ENCODE peak calls at places on chromosome 6, in six cellular contexts. One of them, this sample, is unnamed.

GRCh38 chr6:127716425-127716930 is 139.5 kb downstream of the C6orf58 start:
- DNase-seq in CD4-positive, alpha-beta T cell: no peak
- DNase-seq in sigmoid colon: no peak
- DNase-seq in GM13977: no peak
- DNase-seq in progenitor cell of endocrine pancreas: no peak
- DNase-seq in AG09319: no peak
- DNase-seq in this sample: no peak

GRCh38 chr6:107473660-107474059 is 14.3 kb upstream of the PDSS2 start:
- DNase-seq in CD4-positive, alpha-beta T cell: no peak
- DNase-seq in GM13977: no peak
- DNase-seq in AG09319: no peak
- DNase-seq in sigmoid colon: no peak
- DNase-seq in progenitor cell of endocrine pancreas: no peak
- DNase-seq in this sample: no peak

GRCh38 chr6:7526755-7527154 is 14.7 kb upstream of the DSP start:
- DNase-seq in GM13977: no peak
- DNase-seq in AG09319: no peak
- DNase-seq in sigmoid colon: no peak
- DNase-seq in progenitor cell of endocrine pancreas: no peak
- DNase-seq in CD4-positive, alpha-beta T cell: no peak
- DNase-seq in this sample: no peak

GRCh38 chr6:137136065-137136464 is 37.4 kb downstream of the IL22RA2 start:
- DNase-seq in CD4-positive, alpha-beta T cell: no peak
- DNase-seq in GM13977: no peak
- DNase-seq in progenitor cell of endocrine pancreas: no peak
- DNase-seq in AG09319: no peak
- DNase-seq in sigmoid colon: no peak
- DNase-seq in this sample: no peak

GRCh38 chr6:156924241-156924640 is 147.1 kb downstream of the ARID1B start:
- DNase-seq in progenitor cell of endocrine pancreas: no peak
- DNase-seq in CD4-positive, alpha-beta T cell: no peak
- DNase-seq in sigmoid colon: no peak
- DNase-seq in AG09319: no peak
- DNase-seq in GM13977: no peak
- DNase-seq in this sample: no peak

GRCh38 chr6:37984578-37984977 is 165.1 kb downstream of the ZFAND3 start:
- DNase-seq in AG09319: no peak
- DNase-seq in progenitor cell of endocrine pancreas: no peak
- DNase-seq in CD4-positive, alpha-beta T cell: no peak
- DNase-seq in sigmoid colon: no peak
- DNase-seq in GM13977: no peak
- DNase-seq in this sample: no peak

GRCh38 chr6:150025201-150025917 is at the start of gene RAET1L:
- DNase-seq in AG09319: no peak
- DNase-seq in CD4-positive, alpha-beta T cell: no peak
- DNase-seq in sigmoid colon: no peak
- DNase-seq in GM13977: no peak
- DNase-seq in progenitor cell of endocrine pancreas: no peak
- DNase-seq in this sample: no peak

GRCh38 chr6:99016355-99016754 is 68.6 kb upstream of the FBXL4 start:
- DNase-seq in sigmoid colon: no peak
- DNase-seq in CD4-positive, alpha-beta T cell: no peak
- DNase-seq in progenitor cell of endocrine pancreas: no peak
- DNase-seq in GM13977: no peak
- DNase-seq in AG09319: peak
- DNase-seq in this sample: no peak

GRCh38 chr6:168280899-168281245 is 38.7 kb downstream of the DACT2 start:
- DNase-seq in sigmoid colon: no peak
- DNase-seq in progenitor cell of endocrine pancreas: no peak
- DNase-seq in GM13977: no peak
- DNase-seq in AG09319: no peak
- DNase-seq in CD4-positive, alpha-beta T cell: no peak
- DNase-seq in this sample: no peak

GRCh38 chr6:14537061-14537460 is 419.5 kb downstream of the CD83 start:
- DNase-seq in GM13977: no peak
- DNase-seq in AG09319: no peak
- DNase-seq in sigmoid colon: no peak
- DNase-seq in progenitor cell of endocrine pancreas: no peak
- DNase-seq in CD4-positive, alpha-beta T cell: no peak
- DNase-seq in this sample: no peak

GRCh38 chr6:147000545-147001488 is 203.4 kb upstream of the STXBP5 start:
- DNase-seq in GM13977: no peak
- DNase-seq in sigmoid colon: no peak
- DNase-seq in CD4-positive, alpha-beta T cell: no peak
- DNase-seq in AG09319: peak
- DNase-seq in progenitor cell of endocrine pancreas: no peak
- DNase-seq in this sample: no peak

GRCh38 chr6:52317841-52318581 is 33.5 kb upstream of the MCM3 start:
- DNase-seq in AG09319: no peak
- DNase-seq in GM13977: peak
- DNase-seq in sigmoid colon: no peak
- DNase-seq in progenitor cell of endocrine pancreas: no peak
- DNase-seq in CD4-positive, alpha-beta T cell: no peak
- DNase-seq in this sample: no peak

GRCh38 chr6:132023490-132023889 is 72.3 kb upstream of the CCN2 start:
- DNase-seq in progenitor cell of endocrine pancreas: no peak
- DNase-seq in AG09319: no peak
- DNase-seq in sigmoid colon: no peak
- DNase-seq in GM13977: no peak
- DNase-seq in CD4-positive, alpha-beta T cell: no peak
- DNase-seq in this sample: no peak

GRCh38 chr6:159826968-159827647 is 27.0 kb downstream of the PNLDC1 start:
- DNase-seq in GM13977: no peak
- DNase-seq in sigmoid colon: no peak
- DNase-seq in CD4-positive, alpha-beta T cell: no peak
- DNase-seq in AG09319: no peak
- DNase-seq in progenitor cell of endocrine pancreas: no peak
- DNase-seq in this sample: no peak

GRCh38 chr6:66561479-66561878 is 854.5 kb upstream of the EYS start:
- DNase-seq in AG09319: no peak
- DNase-seq in sigmoid colon: no peak
- DNase-seq in GM13977: no peak
- DNase-seq in progenitor cell of endocrine pancreas: no peak
- DNase-seq in CD4-positive, alpha-beta T cell: no peak
- DNase-seq in this sample: no peak

GRCh38 chr6:6351626-6352025 is 31.2 kb upstream of the F13A1 start:
- DNase-seq in AG09319: no peak
- DNase-seq in CD4-positive, alpha-beta T cell: no peak
- DNase-seq in sigmoid colon: no peak
- DNase-seq in progenitor cell of endocrine pancreas: no peak
- DNase-seq in GM13977: no peak
- DNase-seq in this sample: no peak

GRCh38 chr6:15023448-15023847 is 222.4 kb upstream of the JARID2 start:
- DNase-seq in CD4-positive, alpha-beta T cell: no peak
- DNase-seq in GM13977: peak
- DNase-seq in progenitor cell of endocrine pancreas: no peak
- DNase-seq in sigmoid colon: no peak
- DNase-seq in AG09319: no peak
- DNase-seq in this sample: no peak

GRCh38 chr6:88708197-88708744 is 255.1 kb downstream of the RNGTT start:
- DNase-seq in CD4-positive, alpha-beta T cell: no peak
- DNase-seq in sigmoid colon: no peak
- DNase-seq in progenitor cell of endocrine pancreas: no peak
- DNase-seq in AG09319: no peak
- DNase-seq in GM13977: no peak
- DNase-seq in this sample: no peak

GRCh38 chr6:151900256-151900655 is 92.8 kb downstream of the ESR1 start:
- DNase-seq in CD4-positive, alpha-beta T cell: no peak
- DNase-seq in AG09319: no peak
- DNase-seq in GM13977: no peak
- DNase-seq in sigmoid colon: no peak
- DNase-seq in progenitor cell of endocrine pancreas: no peak
- DNase-seq in this sample: no peak

GRCh38 chr6:168167431-168168315 is 88.7 kb upstream of the FRMD1 start:
- DNase-seq in GM13977: no peak
- DNase-seq in AG09319: no peak
- DNase-seq in sigmoid colon: no peak
- DNase-seq in CD4-positive, alpha-beta T cell: no peak
- DNase-seq in progenitor cell of endocrine pancreas: no peak
- DNase-seq in this sample: peak

DNA sequence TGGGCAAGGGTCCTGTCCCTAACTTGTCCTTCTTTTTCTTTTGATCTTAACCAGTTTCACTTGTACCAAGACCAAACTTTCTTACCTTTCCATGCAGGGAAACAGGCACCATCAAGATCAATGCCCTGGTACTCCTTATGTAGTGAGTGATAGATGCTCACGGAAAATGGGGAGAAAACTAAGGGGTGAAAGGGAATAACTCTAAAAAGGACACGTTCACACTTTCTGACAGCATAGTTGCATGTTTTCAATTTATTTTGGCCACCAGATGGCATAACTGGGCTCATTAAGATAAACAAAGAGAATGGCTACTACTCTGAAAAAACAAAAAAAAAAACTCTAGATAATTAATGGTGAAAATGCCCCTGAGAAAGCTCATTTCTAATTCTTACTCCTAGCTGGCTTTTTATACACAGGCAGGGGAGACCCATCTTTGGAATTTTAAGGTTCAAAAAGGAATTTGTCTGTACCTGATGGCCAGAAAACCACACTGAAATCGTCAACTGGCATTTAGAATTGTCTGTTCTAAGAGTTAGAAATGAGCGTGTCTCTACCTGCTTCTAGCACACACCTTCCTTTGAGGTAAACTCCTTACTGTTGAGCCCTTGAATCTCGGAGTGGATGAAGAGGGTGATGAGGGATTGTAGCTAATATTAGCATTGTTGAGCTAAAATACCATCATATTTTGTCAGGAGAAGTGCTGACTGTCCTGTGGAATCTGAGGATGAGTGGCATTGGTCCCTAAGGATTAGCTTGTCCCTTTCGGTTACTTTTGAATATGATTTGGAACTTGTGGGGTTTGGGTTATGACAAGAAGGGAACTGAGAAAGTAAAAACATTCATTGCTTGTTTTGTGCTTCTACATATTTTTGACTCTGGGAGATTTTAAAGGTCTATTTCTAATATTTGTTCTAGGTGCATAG is 62.2 kb upstream of the DDR1 start:
- DNase-seq in sigmoid colon: no peak
- DNase-seq in CD4-positive, alpha-beta T cell: no peak
- DNase-seq in progenitor cell of endocrine pancreas: no peak
- DNase-seq in GM13977: peak
- DNase-seq in AG09319: no peak
- DNase-seq in this sample: no peak
- TF ChIP-seq CTCF in sigmoid colon: no peak
- TF ChIP-seq CTCF in CD4-positive, alpha-beta T cell: peak
- TF ChIP-seq CTCF in progenitor cell of endocrine pancreas: peak
- TF ChIP-seq CTCF in GM13977: peak
- TF ChIP-seq CTCF in AG09319: peak
- TF ChIP-seq CTCF in this sample: peak

GRCh38 chr6:97501875-97502274 is 218.9 kb upstream of the MMS22L start:
- DNase-seq in sigmoid colon: no peak
- DNase-seq in GM13977: no peak
- DNase-seq in CD4-positive, alpha-beta T cell: no peak
- DNase-seq in AG09319: no peak
- DNase-seq in progenitor cell of endocrine pancreas: no peak
- DNase-seq in this sample: no peak
- TF ChIP-seq CTCF in sigmoid colon: no peak
- TF ChIP-seq CTCF in GM13977: no peak
- TF ChIP-seq CTCF in CD4-positive, alpha-beta T cell: no peak
- TF ChIP-seq CTCF in AG09319: no peak
- TF ChIP-seq CTCF in progenitor cell of endocrine pancreas: no peak
- TF ChIP-seq CTCF in this sample: no peak

DNA sequence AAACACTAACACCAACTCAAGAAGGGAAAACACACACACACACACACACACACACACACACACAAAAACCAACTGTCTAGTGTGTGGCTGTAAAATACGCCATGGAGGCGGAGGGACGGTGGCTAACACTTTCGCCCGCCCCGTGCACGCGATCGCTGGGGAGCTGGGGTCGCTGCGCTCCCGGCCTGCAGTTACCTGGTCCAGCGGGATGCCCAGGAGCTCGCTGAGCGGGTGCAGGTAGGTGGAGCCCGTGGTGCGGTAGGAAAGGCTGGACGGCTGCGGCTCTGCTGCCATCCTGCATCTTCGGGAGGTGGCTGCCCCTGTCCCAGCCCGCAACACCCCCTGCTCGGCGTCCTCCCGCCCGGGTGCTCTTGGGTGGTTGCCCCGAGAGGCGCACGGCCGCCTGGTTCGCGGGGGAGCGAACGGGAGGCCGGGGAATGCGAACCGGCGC is 303 bp downstream of the MBOAT1 start:
- DNase-seq in sigmoid colon: no peak
- DNase-seq in AG09319: no peak
- DNase-seq in CD4-positive, alpha-beta T cell: peak
- DNase-seq in GM13977: peak
- DNase-seq in progenitor cell of endocrine pancreas: no peak
- DNase-seq in this sample: no peak
- TF ChIP-seq CTCF in sigmoid colon: no peak
- TF ChIP-seq CTCF in AG09319: no peak
- TF ChIP-seq CTCF in CD4-positive, alpha-beta T cell: no peak
- TF ChIP-seq CTCF in GM13977: no peak
- TF ChIP-seq CTCF in progenitor cell of endocrine pancreas: no peak
- TF ChIP-seq CTCF in this sample: no peak

DNA sequence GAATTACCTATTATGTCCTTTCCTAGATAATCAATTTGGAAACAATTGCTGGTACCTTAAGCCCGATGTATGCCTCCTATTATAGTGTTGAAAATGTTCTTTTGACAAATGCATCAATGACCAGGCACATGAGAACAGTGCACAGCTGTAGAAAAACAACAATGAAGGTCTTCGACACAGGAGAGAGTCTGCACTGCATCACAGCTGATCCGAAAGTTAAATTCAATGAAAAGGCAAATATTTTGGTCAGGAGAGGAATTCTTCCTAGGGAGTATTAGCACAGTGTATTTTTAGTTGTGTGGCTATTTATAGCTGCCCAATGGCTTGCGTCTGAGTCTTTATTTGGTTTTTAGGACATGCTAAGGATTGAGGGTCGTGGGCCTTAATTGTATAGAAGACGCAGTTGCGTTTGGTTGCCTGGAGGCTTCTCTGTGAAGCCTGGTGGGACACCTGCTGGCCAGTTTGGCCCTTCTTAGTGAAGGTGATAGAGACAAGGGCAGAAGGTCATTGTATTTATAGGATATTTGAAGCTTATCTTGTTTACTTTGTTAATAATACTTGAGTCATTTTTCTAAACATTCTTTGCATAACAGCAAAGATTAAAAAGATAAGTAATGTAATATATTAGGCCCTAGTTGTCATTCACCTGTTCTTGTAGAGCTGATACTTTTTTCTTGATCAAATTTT is 72.3 kb downstream of the CDYL start:
- DNase-seq in AG09319: no peak
- DNase-seq in progenitor cell of endocrine pancreas: no peak
- DNase-seq in CD4-positive, alpha-beta T cell: no peak
- DNase-seq in GM13977: no peak
- DNase-seq in sigmoid colon: no peak
- DNase-seq in this sample: no peak
- TF ChIP-seq CTCF in AG09319: peak
- TF ChIP-seq CTCF in progenitor cell of endocrine pancreas: peak
- TF ChIP-seq CTCF in CD4-positive, alpha-beta T cell: no peak
- TF ChIP-seq CTCF in GM13977: peak
- TF ChIP-seq CTCF in sigmoid colon: peak
- TF ChIP-seq CTCF in this sample: peak

This sample was measured in osteocyte.